ENCODE peak calls at places on chromosomes 3 and 15, in six cellular contexts. O, E, X, V, Q and A are unnamed samples.

GRCh38 chr3:152909180-152909883 is 74.4 kb downstream of the P2RY1 start:
- DNase-seq in E (peak), X (no peak), Q (no peak), V (peak), O (no peak), A (no peak)

GRCh38 chr3:42020681-42021307 is 58.9 kb upstream of the ULK4 start:
- DNase-seq in V (peak), O (no peak), E (peak), X (no peak), Q (no peak), A (no peak)

GRCh38 chr15:68994981-68995753 is 19.3 kb upstream of the NOX5 start:
- DNase-seq in O (no peak), X (no peak), V (no peak), Q (no peak), E (peak), A (no peak)

GRCh38 chr3:15327941-15328340 is 4.4 kb downstream of the SH3BP5 start:
- DNase-seq in E (peak), Q (no peak), X (no peak), V (peak), O (no peak), A (no peak)

GRCh38 chr3:130548356-130548755 is 31.4 kb downstream of the COL6A6 start:
- DNase-seq in E (no peak), Q (no peak), X (no peak), V (no peak), O (no peak), A (no peak)

GRCh38 chr3:141877911-141878310 is 1.5 kb downstream of the ATP1B3 start:
- DNase-seq in Q (no peak), X (no peak), V (peak), O (no peak), E (peak), A (no peak)

GRCh38 chr15:55282284-55282833 is 7.3 kb downstream of the RAB27A start:
- DNase-seq in O (no peak), X (no peak), Q (no peak), E (peak), V (peak), A (no peak)

GRCh38 chr15:90192961-90193786 is 8.0 kb upstream of the SEMA4B start:
- DNase-seq in O (no peak), Q (no peak), E (no peak), X (no peak), V (no peak), A (no peak)

GRCh38 chr3:42024578-42025387 is 62.9 kb upstream of the ULK4 start:
- DNase-seq in Q (no peak), X (no peak), O (no peak), E (no peak), V (no peak), A (no peak)

GRCh38 chr3:107285197-107285596 is 92.0 kb upstream of the CCDC54 start:
- DNase-seq in X (peak), O (no peak), Q (no peak), V (peak), E (no peak), A (no peak)

GRCh38 chr15:85479071-85479647 is 98.8 kb downstream of the AKAP13 start:
- DNase-seq in O (no peak), X (no peak), Q (no peak), E (peak), V (peak), A (no peak)

GRCh38 chr15:85477730-85478129 is 97.3 kb downstream of the AKAP13 start:
- DNase-seq in X (no peak), O (no peak), V (peak), E (peak), Q (no peak), A (no peak)

GRCh38 chr15:85485956-85486567 is 105.7 kb downstream of the AKAP13 start:
- DNase-seq in E (no peak), V (peak), X (peak), O (peak), Q (peak), A (peak)

GRCh38 chr15:85480923-85481322 is 100.5 kb downstream of the AKAP13 start:
- DNase-seq in V (no peak), Q (no peak), O (no peak), E (no peak), X (no peak), A (no peak)

DNA sequence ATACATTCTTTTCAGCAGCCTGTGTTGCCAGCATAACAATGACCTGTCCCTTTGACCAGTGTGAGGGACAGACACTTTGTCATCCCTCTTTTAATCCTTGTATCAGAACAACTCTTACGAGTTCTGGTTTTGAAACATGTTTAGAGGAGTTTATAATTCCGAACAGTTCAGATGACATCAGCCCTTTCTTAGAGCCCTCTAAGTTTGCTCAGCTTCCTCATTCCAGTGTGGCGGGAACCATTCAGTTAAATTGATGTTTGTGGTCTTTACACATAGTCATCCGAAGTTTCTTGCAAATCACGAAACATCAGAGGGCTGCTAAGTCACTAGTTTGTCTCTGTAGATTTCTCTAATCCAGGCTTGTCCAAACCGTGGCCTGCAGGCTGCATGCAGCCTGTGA is 102.5 kb downstream of the AKAP13 start:
- DNase-seq in E (peak), Q (no peak), O (no peak), X (no peak), V (no peak), A (no peak)
- H3K9ac ChIP-seq in E (peak), Q (no peak), O (no peak), X (no peak), V (no peak), A (no peak)

DNA sequence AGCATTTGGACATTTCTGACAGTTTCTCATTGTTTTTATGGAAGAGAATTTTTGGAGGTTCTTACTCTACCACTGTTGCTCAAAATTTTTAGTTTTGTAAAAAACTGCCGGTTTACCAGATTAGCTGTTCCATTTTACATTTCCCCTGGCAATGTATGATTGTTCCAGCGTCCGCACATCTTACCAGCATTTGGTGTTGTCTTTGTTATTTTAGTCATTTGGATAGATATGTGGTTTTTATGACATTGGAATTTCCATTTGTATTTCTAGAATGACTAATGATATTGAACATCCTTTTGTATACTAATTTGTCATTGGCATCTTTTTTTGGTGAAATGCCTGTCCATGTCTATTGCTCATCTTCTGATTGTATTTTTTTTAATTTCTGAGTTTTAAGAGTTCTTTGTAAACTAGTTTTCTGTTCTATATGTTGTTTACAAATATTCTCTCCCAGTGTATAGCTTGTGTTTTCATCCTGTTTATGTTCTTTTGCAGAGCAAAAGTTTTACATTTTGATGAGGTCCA is 28.6 kb downstream of the LRRC28 start:
- DNase-seq in V (no peak), Q (no peak), O (no peak), E (no peak), X (no peak), A (no peak)
- H3K9ac ChIP-seq in V (no peak), Q (no peak), O (no peak), E (no peak), X (no peak), A (no peak)

GRCh38 chr3:113212155-113212844 is 943 bp downstream of the BOC start:
- DNase-seq in Q (no peak), V (peak), X (no peak), O (no peak), E (no peak), A (no peak)
- H3K9ac ChIP-seq in Q (peak), V (peak), X (peak), O (peak), E (peak), A (peak)

DNA sequence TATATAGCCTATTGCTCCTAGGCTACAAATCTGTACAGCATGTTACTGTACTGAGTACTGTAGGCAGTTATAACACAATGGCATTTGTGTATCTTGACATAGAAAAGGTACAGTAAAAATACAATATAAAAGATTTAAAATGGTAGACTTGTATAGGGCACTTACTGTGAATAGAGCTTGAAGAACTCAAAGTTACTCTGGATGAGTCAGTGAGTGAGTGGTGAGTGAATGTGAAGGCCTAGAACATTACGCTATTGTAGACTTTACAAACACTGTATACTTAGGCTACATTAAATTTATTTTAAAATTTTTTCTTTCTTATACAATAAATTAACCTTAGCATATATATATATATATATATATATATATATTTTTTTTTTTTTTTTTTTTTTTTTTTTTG is 140.0 kb upstream of the UBE2E1 start:
- DNase-seq in V (peak), Q (no peak), E (no peak), X (no peak), O (no peak), A (no peak)
- H3K9ac ChIP-seq in V (no peak), Q (no peak), E (no peak), X (no peak), O (no peak), A (no peak)

DNA sequence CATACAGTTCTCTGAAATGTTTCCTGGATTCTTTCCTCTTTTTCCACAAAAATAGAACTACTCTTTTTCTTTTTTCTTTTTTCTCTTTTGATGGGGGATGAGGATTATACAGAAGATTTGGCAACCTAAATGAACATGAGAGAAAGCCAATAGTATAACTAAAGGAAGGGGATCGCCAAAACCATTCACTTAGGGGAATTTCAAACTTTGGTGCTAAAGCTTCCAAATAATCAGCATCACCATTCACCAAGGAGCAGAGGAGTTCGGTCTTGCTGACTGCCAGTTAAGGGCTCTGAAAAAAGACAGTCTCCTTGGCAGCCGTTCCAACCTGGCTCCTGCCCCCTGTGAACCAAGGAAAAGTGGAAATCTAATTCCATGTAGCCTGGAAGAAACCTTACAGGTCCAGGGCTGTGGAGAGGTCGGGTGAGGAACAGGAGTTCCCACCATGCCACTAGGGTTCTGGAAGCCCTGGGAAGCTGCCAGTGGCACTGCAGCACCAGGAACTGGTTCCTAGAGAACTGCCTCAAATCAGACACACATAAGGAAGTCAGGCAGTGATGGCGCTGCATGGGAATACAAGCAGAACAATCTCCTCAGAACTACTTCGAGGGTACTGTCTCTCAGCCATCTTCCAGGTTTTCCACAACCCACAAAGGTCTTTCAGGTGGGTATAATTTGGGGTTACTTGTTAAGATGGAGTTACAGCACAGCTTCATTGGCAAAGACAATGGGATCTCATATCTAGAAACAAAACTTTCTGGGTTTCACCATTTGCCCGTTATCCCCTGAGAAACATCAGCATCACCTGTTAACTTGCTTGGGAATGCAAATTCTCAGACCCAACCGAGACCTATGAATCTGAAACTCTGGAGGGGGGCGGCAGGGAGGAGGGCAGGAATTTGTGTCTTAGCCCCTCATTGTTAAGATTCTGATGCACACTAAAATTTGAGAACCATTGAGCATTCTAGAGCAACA is 176.7 kb downstream of the TNIK start:
- DNase-seq in O (no peak), V (no peak), X (no peak), Q (no peak), E (no peak), A (no peak)
- H3K9ac ChIP-seq in O (no peak), V (no peak), X (no peak), Q (no peak), E (peak), A (no peak)